ENCODE peak calls at places on chromosome 6, in eight cellular contexts. I, M, W, N, E, R, Y and X are unnamed samples.

GRCh38 chr6:113082691-113083090 is 735.6 kb downstream of the RFPL4B start:
- DNase-seq in N (peak), M (no peak), I (no peak), W (no peak), Y (peak), R (no peak), E (no peak), X (no peak)

GRCh38 chr6:118284736-118285360 is 263.2 kb upstream of the PLN start:
- DNase-seq in E (no peak), Y (no peak), I (no peak), W (no peak), N (no peak), M (peak), R (no peak), X (no peak)

GRCh38 chr6:68279793-68280557 is 355.1 kb upstream of the ADGRB3 start:
- DNase-seq in E (no peak), Y (no peak), R (no peak), W (no peak), N (no peak), M (no peak), I (no peak), X (no peak)

GRCh38 chr6:74000582-74000981 is 304.6 kb downstream of the CD109 start:
- DNase-seq in W (no peak), M (no peak), I (no peak), E (no peak), R (no peak), N (no peak), Y (no peak), X (no peak)

GRCh38 chr6:118646977-118647376 is 4.4 kb downstream of the CEP85L start:
- DNase-seq in E (no peak), M (no peak), W (no peak), Y (no peak), R (no peak), N (no peak), I (no peak), X (no peak)

GRCh38 chr6:5989141-5989723 is 17.5 kb downstream of the NRN1 start:
- DNase-seq in N (no peak), E (no peak), Y (no peak), I (peak), M (no peak), W (no peak), R (no peak), X (no peak)

GRCh38 chr6:64504509-64504908 is 868.9 kb downstream of the PHF3 start:
- DNase-seq in I (no peak), Y (no peak), E (no peak), N (no peak), R (no peak), M (no peak), W (no peak), X (no peak)

GRCh38 chr6:1190361-1190760 is 121.5 kb upstream of the FOXQ1 start:
- DNase-seq in W (no peak), M (no peak), E (no peak), Y (no peak), I (no peak), R (no peak), N (peak), X (no peak)

GRCh38 chr6:162058281-162058875 is 669.2 kb downstream of the PRKN start:
- DNase-seq in M (no peak), N (no peak), Y (no peak), E (no peak), R (no peak), W (no peak), I (peak), X (no peak)

GRCh38 chr6:41939091-41939847 is 2.3 kb downstream of the CCND3 start:
- DNase-seq in I (peak), R (no peak), E (no peak), N (peak), M (peak), Y (no peak), W (peak), X (no peak)

GRCh38 chr6:151149788-151150187 is 90.0 kb upstream of the AKAP12 start:
- DNase-seq in M (no peak), E (no peak), Y (no peak), R (no peak), W (no peak), N (no peak), I (no peak), X (no peak)

GRCh38 chr6:7451321-7451720 is 61.7 kb downstream of the RIOK1 start:
- DNase-seq in Y (no peak), R (no peak), W (no peak), M (no peak), E (no peak), I (no peak), N (no peak), X (no peak)

GRCh38 chr6:159691133-159691962 is 1.7 kb downstream of the SOD2 start:
- DNase-seq in M (peak), Y (peak), W (peak), R (no peak), N (peak), E (no peak), I (no peak), X (no peak)

GRCh38 chr6:136035378-136036070 is 184.0 kb downstream of the PDE7B start:
- DNase-seq in N (no peak), W (no peak), M (no peak), Y (no peak), R (no peak), E (no peak), I (no peak), X (no peak)

GRCh38 chr6:87965806-87966205 is 81.8 kb upstream of the SPACA1 start:
- DNase-seq in R (no peak), Y (no peak), W (no peak), N (no peak), M (no peak), E (no peak), I (no peak), X (no peak)

GRCh38 chr6:166341915-166342292 is 441 bp downstream of the SFT2D1 start:
- DNase-seq in Y (no peak), R (no peak), W (no peak), I (no peak), M (no peak), E (no peak), N (no peak), X (no peak)

GRCh38 chr6:49430187-49430586 is 32.9 kb downstream of the MMUT start:
- DNase-seq in Y (no peak), E (no peak), W (no peak), M (no peak), R (no peak), I (no peak), N (no peak), X (no peak)

GRCh38 chr6:63643862-63644261 is 8.3 kb downstream of the PHF3 start:
- DNase-seq in E (no peak), M (peak), R (no peak), N (no peak), W (no peak), I (no peak), Y (no peak), X (no peak)

GRCh38 chr6:63441266-63441956 is 121.6 kb upstream of the LGSN start:
- DNase-seq in M (peak), W (no peak), Y (no peak), R (no peak), N (peak), I (no peak), E (no peak), X (no peak)

GRCh38 chr6:170243791-170244291 is 47.0 kb downstream of the DLL1 start:
- DNase-seq in R (no peak), E (no peak), W (peak), Y (no peak), M (no peak), N (no peak), I (no peak), X (no peak)